ENCODE peak calls at places on chromosomes 16 and 17, in nine cellular contexts. J is foreskin fibroblast; X is stimulated activated naive CD8-positive, alpha-beta T cell treated with anti-CD3 and anti-CD28 coated beads, Interleukin-15, Interleukin-2, amounts not matched to agents 100 U/mL and 50 U/mL, for 24 hours; W is GM20000; N is hypothalamus; L is NCI-H1436 treated with DMSO at 0.1 percent for 48 hours; Q is EH; U is HTR-8/SVneo; S is Panc1. Y is an unnamed sample.

GRCh38 chr16:84397090-84397489 is 28.8 kb downstream of the ATP2C2 start:
- DNase-seq in N (no peak), U (no peak), Q (no peak), W (no peak), J (no peak), L (no peak), X (no peak), S (no peak), Y (no peak)

GRCh38 chr16:70490261-70490660 is 33.1 kb downstream of the COG4 start:
- DNase-seq in W (no peak), N (no peak), Q (no peak), S (no peak), L (no peak), X (no peak), U (no peak), J (peak), Y (no peak)

GRCh38 chr17:46832945-46833839 is 14.7 kb upstream of the WNT3 start:
- DNase-seq in J (peak), Q (peak), W (no peak), N (no peak), L (no peak), X (no peak), S (no peak), U (no peak), Y (no peak)

GRCh38 chr16:74899786-74900185 is 85.1 kb downstream of the WDR59 start:
- DNase-seq in U (no peak), J (no peak), N (no peak), X (no peak), W (no peak), S (no peak), L (no peak), Q (no peak), Y (no peak)

GRCh38 chr17:2593846-2594656 is 597 bp downstream of the PAFAH1B1 start:
- DNase-seq in L (no peak), Q (peak), S (no peak), X (peak), N (peak), U (peak), W (peak), J (peak), Y (peak)

GRCh38 chr17:57391076-57391825 is 134.9 kb downstream of the MSI2 start:
- DNase-seq in N (no peak), S (no peak), Q (no peak), U (no peak), L (no peak), J (no peak), W (no peak), X (no peak), Y (no peak)

GRCh38 chr17:56690441-56691291 is 97.2 kb downstream of the NOG start:
- DNase-seq in N (no peak), U (no peak), X (no peak), J (no peak), L (no peak), Q (no peak), W (no peak), S (no peak), Y (no peak)

GRCh38 chr16:50263940-50264929 is 2.1 kb upstream of the ADCY7 start:
- DNase-seq in Q (peak), L (no peak), J (peak), N (no peak), W (no peak), S (no peak), X (peak), U (no peak), Y (no peak)

GRCh38 chr16:66128363-66128725 is 238.1 kb upstream of the CDH5 start:
- DNase-seq in J (peak), U (no peak), N (no peak), L (no peak), S (no peak), X (no peak), Q (no peak), W (no peak), Y (no peak)

GRCh38 chr17:43860927-43861622 is 14.1 kb downstream of the CD300LG start:
- DNase-seq in U (no peak), W (no peak), S (no peak), L (no peak), Q (no peak), N (no peak), X (no peak), J (no peak), Y (no peak)